ENCODE peak calls at places on chromosomes 4 and X, in six cellular contexts. D is fibroblast of the aortic adventitia, A is NB4, N is thyroid gland, Q is ovary, E is foreskin fibroblast. P is an unnamed sample.

GRCh38 chr4:163385466-163385865 is 41.8 kb downstream of the NPY5R start:
- DNase-seq in D (no peak), E (no peak), N (no peak), A (no peak), Q (no peak), P (no peak)

GRCh38 chr4:128322311-128322710 is 34.7 kb upstream of the PGRMC2 start:
- DNase-seq in Q (no peak), D (no peak), E (peak), A (no peak), N (no peak), P (no peak)

GRCh38 chr4:140635606-140636005 is 66.8 kb upstream of the UCP1 start:
- DNase-seq in N (no peak), D (peak), E (peak), Q (peak), A (no peak), P (no peak)

GRCh38 chrX:53637479-53637878 is 49.0 kb downstream of the HUWE1 start:
- DNase-seq in A (no peak), N (no peak), E (no peak), Q (no peak), D (no peak), P (no peak)

GRCh38 chrX:11757729-11758399 is at the start of gene MSL3:
- DNase-seq in D (peak), A (peak), N (peak), E (peak), Q (peak), P (peak)

GRCh38 chrX:9555354-9555753 is 90.5 kb downstream of the TBL1X start:
- DNase-seq in Q (no peak), D (peak), E (no peak), N (no peak), A (peak), P (no peak)

GRCh38 chr4:16626945-16627344 is 271.5 kb downstream of the LDB2 start:
- DNase-seq in Q (no peak), N (no peak), E (peak), D (peak), A (peak), P (no peak)

GRCh38 chr4:78654809-78655208 is 103.2 kb downstream of the ANXA3 start:
- DNase-seq in D (peak), N (no peak), A (peak), E (peak), Q (no peak), P (no peak)

GRCh38 chrX:136577562-136577961 is 45.5 kb downstream of the VGLL1 start:
- DNase-seq in Q (peak), D (peak), A (peak), N (peak), E (peak), P (peak)

GRCh38 chr4:159551268-159551667 is 448.4 kb downstream of the RAPGEF2 start:
- DNase-seq in D (peak), A (no peak), Q (no peak), N (no peak), E (no peak), P (no peak)

GRCh38 chr4:70703695-70704332 is 15.5 kb downstream of the UTP3 start:
- DNase-seq in N (peak), D (peak), A (peak), E (peak), Q (no peak), P (no peak)

GRCh38 chr4:26936284-26937065 is 75.8 kb downstream of the STIM2 start:
- DNase-seq in A (peak), D (peak), E (peak), N (no peak), Q (peak), P (no peak)

GRCh38 chr4:127479031-127479622 is 153.6 kb upstream of the INTU start:
- DNase-seq in Q (no peak), D (peak), E (peak), N (no peak), A (peak), P (peak)

GRCh38 chrX:151688695-151689094 is 6.6 kb upstream of the PRRG3 start:
- DNase-seq in D (no peak), A (no peak), N (no peak), Q (no peak), E (no peak), P (no peak)

GRCh38 chrX:116239944-116240391 is 69.4 kb downstream of the AGTR2 start:
- DNase-seq in E (peak), Q (no peak), A (no peak), N (no peak), D (peak), P (no peak)

GRCh38 chrX:10011261-10011931 is 44.2 kb downstream of the CLDN34 start:
- DNase-seq in N (no peak), Q (no peak), A (peak), D (peak), E (no peak), P (peak)

GRCh38 chr4:20253272-20253798 is 1.6 kb downstream of the SLIT2 start:
- DNase-seq in E (no peak), N (no peak), D (no peak), Q (no peak), A (no peak), P (no peak)

GRCh38 chrX:83759872-83760271 is 101.1 kb upstream of the CYLC1 start:
- DNase-seq in A (peak), D (peak), E (no peak), N (no peak), Q (no peak), P (peak)
- TF ChIP-seq CTCF in A (peak), D (peak), E (no peak), N (no peak), Q (no peak), P (peak)

GRCh38 chr4:15478724-15479088 is 9.0 kb downstream of the CC2D2A start:
- DNase-seq in Q (no peak), D (no peak), E (no peak), N (no peak), A (no peak), P (no peak)
- H3K4me3 ChIP-seq in Q (no peak), D (no peak), E (peak), N (no peak), A (no peak), P (no peak)

GRCh38 chrX:29044802-29045201 is 457.6 kb downstream of the IL1RAPL1 start:
- DNase-seq in Q (no peak), D (peak), N (no peak), A (no peak), E (no peak), P (no peak)
- TF ChIP-seq CTCF in Q (no peak), D (peak), N (no peak), A (no peak), E (no peak), P (no peak)

GRCh38 chrX:87525771-87526229 is 8.2 kb downstream of the KLHL4 start:
- DNase-seq in A (peak), Q (no peak), D (peak), E (peak), N (no peak), P (no peak)
- H3K4me3 ChIP-seq in A (no peak), Q (no peak), D (no peak), E (no peak), N (no peak), P (no peak)